ENCODE peak calls at places on chromosome 3, in nine cellular contexts. B, L, K, R, E, P, D, Z and Y are unnamed samples.

GRCh38 chr3:146503459-146504202 is 34.3 kb upstream of the PLSCR2 start:
- DNase-seq in E (no peak), D (peak; percentile 93), P (peak; percentile 85), R (peak; percentile 23), L (no peak), B (peak; percentile 93), Z (no peak), K (no peak), Y (peak; percentile 90)

GRCh38 chr3:52132930-52133329 is 21.3 kb downstream of the POC1A start:
- DNase-seq in D (no peak), K (no peak), Z (no peak), L (no peak), P (no peak), E (no peak), B (no peak), R (no peak), Y (no peak)

GRCh38 chr3:100850156-100850555 is 140.9 kb downstream of the TFG start:
- DNase-seq in L (no peak), K (no peak), D (no peak), P (no peak), Z (no peak), R (no peak), B (no peak), E (no peak), Y (no peak)

GRCh38 chr3:120678331-120678845 is 3.7 kb downstream of the HGD start:
- DNase-seq in D (peak; percentile 67), R (peak; percentile 74), Z (peak; percentile 63), L (peak; percentile 63), B (peak; percentile 86), E (no peak), P (peak; percentile 45), K (peak; percentile 26), Y (peak; percentile 90)

GRCh38 chr3:20105513-20106280 is 65.5 kb downstream of the KAT2B start:
- DNase-seq in L (no peak), D (no peak), B (peak; percentile 22), P (no peak), K (no peak), E (no peak), Z (no peak), R (no peak), Y (no peak)

GRCh38 chr3:10783360-10784346 is 32.4 kb upstream of the SLC6A11 start:
- DNase-seq in Z (peak; percentile 23), E (no peak), B (peak; percentile 26), L (no peak), K (no peak), R (peak; percentile 40), P (no peak), D (no peak), Y (peak; percentile 40)

GRCh38 chr3:122469659-122470058 is 45.1 kb downstream of the KPNA1 start:
- DNase-seq in R (no peak), B (no peak), Z (no peak), K (no peak), E (no peak), P (no peak), D (no peak), L (no peak), Y (no peak)

GRCh38 chr3:107409365-107409764 is 32.1 kb downstream of the CCDC54 start:
- DNase-seq in E (no peak), D (no peak), P (no peak), Z (no peak), K (no peak), L (no peak), R (no peak), B (no peak), Y (no peak)

GRCh38 chr3:15989419-15989818 is 185.1 kb upstream of the GALNT15 start:
- DNase-seq in D (no peak), L (no peak), K (no peak), R (no peak), E (no peak), P (no peak), B (no peak), Z (no peak), Y (peak; percentile 22)

GRCh38 chr3:67692621-67693020 is 38.2 kb upstream of the SUCLG2 start:
- DNase-seq in Z (no peak), E (no peak), R (no peak), P (no peak), B (no peak), K (no peak), L (no peak), D (no peak), Y (peak; percentile 56)

GRCh38 chr3:171809513-171810277 is 588 bp downstream of the PLD1 start:
- DNase-seq in L (peak; percentile 91), E (peak; percentile 94), K (peak; percentile 55), B (peak; percentile 95), R (peak; percentile 67), D (peak; percentile 86), Z (peak; percentile 78), P (peak; percentile 82), Y (peak; percentile 96)

GRCh38 chr3:189222927-189223706 is 51.3 kb downstream of the TPRG1 start:
- DNase-seq in P (no peak), D (no peak), Z (no peak), L (no peak), E (no peak), K (no peak), B (no peak), R (no peak), Y (no peak)

GRCh38 chr3:191330309-191330712 is at the start of gene UTS2B:
- DNase-seq in K (no peak), D (peak; percentile 83), Z (no peak), B (peak; percentile 83), P (peak; percentile 61), L (no peak), R (no peak), E (no peak), Y (peak; percentile 85)

GRCh38 chr3:46030626-46031025 is 3.3 kb upstream of the XCR1 start:
- DNase-seq in Z (no peak), E (no peak), L (no peak), K (no peak), D (no peak), R (no peak), P (no peak), B (no peak), Y (no peak)

GRCh38 chr3:99704417-99704816 is 66.0 kb downstream of the COL8A1 start:
- DNase-seq in P (no peak), R (no peak), K (no peak), Z (no peak), E (no peak), L (no peak), B (no peak), D (no peak), Y (no peak)

GRCh38 chr3:45938043-45938435 is 5.2 kb upstream of the CXCR6 start:
- DNase-seq in Z (no peak), E (no peak), D (no peak), R (no peak), P (no peak), K (no peak), L (no peak), B (no peak), Y (no peak)

GRCh38 chr3:190443257-190443656 is 6.4 kb downstream of the TMEM207 start:
- DNase-seq in K (no peak), L (no peak), Z (no peak), B (peak; percentile 43), P (no peak), E (no peak), D (no peak), R (peak; percentile 6), Y (peak; percentile 54)

GRCh38 chr3:149393355-149394165 is 16.1 kb upstream of the TM4SF1 start:
- DNase-seq in L (peak; percentile 48), Z (peak; percentile 86), D (peak; percentile 37), E (peak; percentile 50), P (peak; percentile 52), R (peak; percentile 71), K (peak; percentile 62), B (peak; percentile 86), Y (peak; percentile 91)

GRCh38 chr3:11671648-11672100 is 28.0 kb upstream of the VGLL4 start:
- DNase-seq in R (no peak), D (peak; percentile 78), P (no peak), Z (no peak), B (peak; percentile 11), E (no peak), K (no peak), L (no peak), Y (peak; percentile 64)

GRCh38 chr3:124767259-124767658 is 37.0 kb downstream of the UMPS start:
- DNase-seq in E (no peak), Z (no peak), R (no peak), B (no peak), L (no peak), D (no peak), P (no peak), K (no peak), Y (no peak)
- H3K4me3 ChIP-seq in E (no peak overlapping the region), Z (no peak overlapping the region), R (no peak overlapping the region), B (no peak overlapping the region), L (no peak overlapping the region), D (no peak overlapping the region), P (no peak overlapping the region), K (no peak overlapping the region), Y (no peak overlapping the region)

DNA sequence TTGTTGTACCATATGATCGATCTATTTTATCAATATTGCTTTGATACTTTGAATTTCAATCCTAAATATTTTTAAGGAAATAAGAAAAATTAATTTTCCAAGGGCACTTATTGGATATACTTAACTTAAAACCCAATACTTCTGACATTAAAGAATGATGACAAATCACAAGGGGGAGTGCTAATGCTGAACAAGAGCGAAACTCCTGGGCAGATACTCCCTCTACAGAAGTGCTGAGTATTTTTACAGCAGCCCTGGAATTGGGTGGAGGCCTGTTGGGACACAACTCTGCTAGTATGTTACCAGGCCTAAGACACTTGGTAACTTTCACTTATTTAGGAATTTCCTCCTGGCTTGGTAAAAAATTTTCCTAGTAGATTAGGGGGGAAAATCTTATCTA is 46.2 kb downstream of the DENND6A start:
- DNase-seq in D (no peak), R (peak; percentile 3), E (no peak), Z (peak; percentile 50), K (no peak), P (no peak), L (peak; percentile 28), B (peak; percentile 56), Y (peak; percentile 71)
- TF ChIP-seq CTCF in D (no peak), R (peak; percentile 24), E (peak; percentile 38), Z (peak; percentile 8), K (no peak), P (no peak), L (peak; percentile 25), B (no peak), Y (peak; percentile 30)

GRCh38 chr3:116179091-116179490 is 266.2 kb downstream of the LSAMP start:
- DNase-seq in K (no peak), E (no peak), R (no peak), P (peak; percentile 15), D (no peak), Z (no peak), L (no peak), B (peak; percentile 68), Y (no peak)
- H3K4me3 ChIP-seq in K (no peak overlapping the region), E (no peak overlapping the region), R (no peak overlapping the region), P (no peak overlapping the region), D (no peak overlapping the region), Z (no peak overlapping the region), L (no peak overlapping the region), B (no peak overlapping the region), Y (no peak overlapping the region)

DNA sequence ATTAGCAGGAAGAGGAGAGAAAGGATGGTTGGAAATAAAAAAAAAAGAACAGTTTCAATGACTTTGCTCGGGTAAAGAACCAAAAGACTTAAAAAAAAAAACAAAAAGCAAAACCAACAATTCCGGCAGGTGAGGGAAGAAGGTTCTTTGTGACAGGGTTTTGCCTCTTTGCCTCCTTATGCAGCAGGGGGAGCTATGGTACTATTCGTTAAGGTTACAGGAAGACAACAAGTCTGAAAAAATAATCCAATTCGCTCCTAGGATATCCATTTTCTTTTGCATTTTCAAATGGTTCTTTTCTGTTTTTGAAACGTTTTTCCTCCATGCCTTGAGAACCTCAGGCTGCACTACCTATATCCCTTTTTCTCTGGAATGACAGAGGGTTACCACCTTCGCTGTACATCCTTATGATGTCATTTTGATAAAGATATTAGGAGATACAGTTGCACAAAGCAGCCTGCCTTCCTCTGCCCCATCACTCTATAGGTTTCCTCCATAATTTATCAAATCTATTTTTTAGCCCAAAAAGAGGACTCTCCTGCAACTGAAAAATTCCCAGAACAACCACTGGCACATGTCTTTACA is 55.0 kb downstream of the CFAP20DC start:
- DNase-seq in R (peak; percentile 41), B (peak; percentile 83), D (no peak), P (peak; percentile 38), E (no peak), L (no peak), Z (peak; percentile 57), K (no peak), Y (peak; percentile 83)
- TF ChIP-seq CTCF in R (peak; percentile 70), B (peak; percentile 92), D (peak; percentile 78), P (peak; percentile 92), E (peak; percentile 23), L (no peak), Z (peak; percentile 31), K (no peak), Y (peak; percentile 94)